ENCODE peak calls at places on chromosomes 16 and 17, in seven cellular contexts. E is stomach, V is H7, C is AG04449, O is DND-41, B is fibroblast of the aortic adventitia, G is cardiac fibroblast. X is an unnamed sample.

GRCh38 chr17:41919840-41920579 is 1.3 kb upstream of the ACLY start:
- DNase-seq in E (no peak), V (peak; percentile 51), C (no peak), O (no peak), B (peak; percentile 53), G (peak; percentile 47), X (no peak)

GRCh38 chr17:49497147-49498036 is 2.3 kb downstream of the NGFR start:
- DNase-seq in E (no peak), V (peak; percentile 92), C (no peak), O (no peak), B (no peak), G (peak; percentile 11), X (no peak)

GRCh38 chr17:2337811-2338657 is 733 bp downstream of the SGSM2 start:
- DNase-seq in E (peak; percentile 79), V (peak; percentile 94), C (no peak), O (peak; percentile 52), B (peak; percentile 31), G (peak; percentile 34), X (peak; percentile 83)

GRCh38 chr16:23424292-23424958 is 28.6 kb downstream of the COG7 start:
- DNase-seq in E (no peak), V (no peak), C (no peak), O (no peak), B (no peak), G (no peak), X (no peak)

GRCh38 chr17:64635647-64636305 is 26.3 kb downstream of the SMURF2 start:
- DNase-seq in E (no peak), V (no peak), C (peak; percentile 63), O (no peak), B (peak; percentile 92), G (peak; percentile 91), X (no peak)

GRCh38 chr17:64037802-64038201 is 17.4 kb upstream of the ICAM2 start:
- DNase-seq in E (no peak), V (peak; percentile 7), C (no peak), O (no peak), B (no peak), G (no peak), X (peak; percentile 53)

GRCh38 chr17:74340470-74341023 is 14.5 kb downstream of the KIF19 start:
- DNase-seq in E (no peak), V (peak; percentile 73), C (no peak), O (no peak), B (no peak), G (no peak), X (no peak)

GRCh38 chr16:31268891-31269290 is 9.1 kb downstream of the ITGAM start:
- DNase-seq in E (no peak), V (no peak), C (no peak), O (no peak), B (no peak), G (no peak), X (no peak)

GRCh38 chr16:8866118-8866883 is 2.5 kb downstream of the CARHSP1 start:
- DNase-seq in E (peak; percentile 49), V (peak; percentile 98), C (no peak), O (no peak), B (peak; percentile 48), G (no peak), X (no peak)

GRCh38 chr16:68356249-68356918 is 45.6 kb downstream of the PRMT7 start:
- DNase-seq in E (no peak), V (peak; percentile 53), C (no peak), O (peak; percentile 97), B (no peak), G (no peak), X (no peak)

GRCh38 chr16:89187337-89188063 is 12.8 kb downstream of the SLC22A31 start:
- DNase-seq in E (no peak), V (no peak), C (no peak), O (peak; percentile 44), B (peak; percentile 20), G (peak; percentile 37), X (peak; percentile 66)

GRCh38 chr17:79926002-79926307 is 86.7 kb upstream of the CBX4 start:
- DNase-seq in E (no peak), V (no peak), C (no peak), O (peak; percentile 49), B (no peak), G (no peak), X (no peak)

GRCh38 chr17:31092475-31093064 is 2.2 kb upstream of the NF1 start:
- DNase-seq in E (no peak), V (no peak), C (no peak), O (no peak), B (no peak), G (no peak), X (no peak)

GRCh38 chr17:82973456-82974135 is 105.8 kb upstream of the METRNL start:
- DNase-seq in E (no peak), V (peak; percentile 35), C (no peak), O (no peak), B (no peak), G (no peak), X (no peak)

GRCh38 chr17:5263441-5263840 is 18.6 kb upstream of the RABEP1 start:
- DNase-seq in E (no peak), V (no peak), C (no peak), O (no peak), B (no peak), G (no peak), X (no peak)

DNA sequence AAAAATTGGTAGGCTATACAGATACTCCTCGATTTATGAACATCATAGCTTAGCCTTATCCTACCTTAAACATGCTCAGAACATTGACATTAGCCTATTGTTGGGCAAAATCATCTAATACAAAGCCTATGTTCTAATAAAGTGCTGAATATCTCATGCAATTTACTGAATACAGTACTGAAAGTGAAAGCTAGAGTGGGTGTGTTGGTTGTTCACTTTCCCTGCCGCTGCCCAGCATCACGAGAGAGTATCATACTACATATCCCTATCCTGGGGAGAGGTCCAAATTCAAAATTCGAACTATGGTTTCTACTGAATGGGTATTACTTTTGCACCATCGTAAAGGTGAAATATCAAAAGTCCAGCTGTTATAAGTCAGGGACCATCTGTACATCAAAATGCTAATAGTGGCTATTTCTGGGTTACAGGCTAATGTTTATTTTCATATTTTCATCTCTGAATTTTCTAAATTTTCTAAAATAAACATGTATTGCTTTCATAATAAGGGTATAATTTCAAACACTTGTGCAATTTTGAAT is 54.5 kb downstream of the NACA2 start:
- DNase-seq in E (no peak), V (no peak), C (no peak), O (no peak), B (peak; percentile 23), G (no peak), X (no peak)
- H3K4me3 ChIP-seq in E (no peak overlapping the region), V (no peak overlapping the region), C (no peak overlapping the region), O (no peak overlapping the region), B (peak overlapping the region; percentile 42), G (no peak overlapping the region), X (peak overlapping the region; percentile 52)

DNA sequence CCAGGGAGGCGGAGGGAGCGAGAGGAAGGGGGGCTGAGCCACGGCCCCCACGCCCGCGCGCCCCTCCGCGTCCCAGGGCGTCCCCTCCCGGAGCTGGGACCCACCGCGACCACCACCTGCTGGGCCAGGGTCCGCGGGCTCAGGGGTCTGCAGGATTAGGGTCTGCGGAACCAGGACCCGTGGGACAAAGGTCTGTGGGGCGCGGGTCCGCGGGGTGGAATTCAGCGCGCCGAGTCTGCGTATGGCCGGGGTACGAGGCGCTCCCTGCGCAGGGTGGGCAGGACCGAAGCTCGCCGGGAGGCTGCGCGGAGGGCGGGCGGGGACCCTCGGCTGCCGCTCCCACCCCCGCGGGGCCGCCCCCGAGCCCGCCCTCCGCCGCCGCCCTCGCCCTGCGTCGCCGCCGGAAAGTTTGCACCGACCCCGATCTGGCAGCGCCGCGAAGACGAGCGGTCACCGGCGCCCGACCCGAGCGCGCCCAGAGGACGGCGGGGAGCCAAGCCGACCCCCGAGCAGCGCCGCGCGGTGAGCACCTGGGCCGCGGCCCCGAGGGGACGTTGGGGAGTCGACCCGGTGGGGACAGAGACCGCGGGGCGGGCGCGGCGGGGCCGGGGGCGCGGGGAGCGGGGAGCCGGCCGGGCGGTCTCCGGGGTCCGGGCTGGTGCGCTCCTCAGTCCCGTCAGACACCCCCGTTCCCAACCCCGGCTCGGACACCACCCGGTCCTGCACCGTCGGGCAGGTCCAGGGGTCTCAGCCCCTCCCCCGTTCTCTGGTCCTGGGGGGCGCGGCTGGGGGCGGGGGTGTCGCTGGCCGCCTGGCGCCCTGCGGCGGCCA is at the start of gene GCGR:
- DNase-seq in E (no peak), V (peak; percentile 88), C (no peak), O (no peak), B (no peak), G (no peak), X (no peak)
- H3K4me3 ChIP-seq in E (peak within 1 kb of the TSS; percentile 32), V (peak within 1 kb of the TSS; percentile 30), C (no peak within 1 kb of the TSS), O (no peak within 1 kb of the TSS), B (no peak within 1 kb of the TSS), G (no peak within 1 kb of the TSS), X (no peak within 1 kb of the TSS)

GRCh38 chr17:45429338-45430005 is 3.2 kb downstream of the ARHGAP27 start:
- DNase-seq in E (peak; percentile 64), V (peak; percentile 79), C (no peak), O (no peak), B (no peak), G (no peak), X (no peak)

GRCh38 chr17:45428050-45428953 is 4.4 kb downstream of the ARHGAP27 start:
- DNase-seq in E (peak; percentile 86), V (peak; percentile 95), C (no peak), O (peak; percentile 78), B (peak; percentile 55), G (peak; percentile 64), X (peak; percentile 90)

GRCh38 chr17:45430006-45430737 is 2.5 kb downstream of the ARHGAP27 start:
- DNase-seq in E (no peak), V (no peak), C (no peak), O (no peak), B (no peak), G (no peak), X (no peak)

GRCh38 chr17:45427181-45427835 is 5.4 kb downstream of the ARHGAP27 start:
- DNase-seq in E (no peak), V (peak; percentile 42), C (no peak), O (no peak), B (no peak), G (no peak), X (no peak)

GRCh38 chr17:45428954-45429337 is 3.7 kb downstream of the ARHGAP27 start:
- DNase-seq in E (no peak), V (no peak), C (no peak), O (no peak), B (no peak), G (no peak), X (peak; percentile 87)
- H3K4me3 ChIP-seq in E (peak overlapping the region; percentile 56), V (peak overlapping the region; percentile 34), C (no peak overlapping the region), O (no peak overlapping the region), B (no peak overlapping the region), G (no peak overlapping the region), X (peak overlapping the region; percentile 47)

GRCh38 chr16:19170043-19170655 is 2.1 kb downstream of the SYT17 start:
- DNase-seq in E (no peak), V (no peak), C (no peak), O (no peak), B (no peak), G (no peak), X (no peak)

GRCh38 chr16:19167710-19168172 is 299 bp upstream of the SYT17 start:
- DNase-seq in E (peak; percentile 81), V (peak; percentile 95), C (no peak), O (no peak), B (peak; percentile 25), G (peak; percentile 57), X (no peak)

GRCh38 chr16:19166500-19166899 is 1.5 kb upstream of the SYT17 start:
- DNase-seq in E (no peak), V (no peak), C (no peak), O (no peak), B (no peak), G (no peak), X (no peak)

GRCh38 chr16:19168173-19169080 is at the start of gene SYT17:
- DNase-seq in E (peak; percentile 63), V (peak; percentile 92), C (no peak), O (no peak), B (no peak), G (no peak), X (no peak)

GRCh38 chr16:19169081-19169639 is 1.1 kb downstream of the SYT17 start:
- DNase-seq in E (no peak), V (peak; percentile 65), C (no peak), O (no peak), B (no peak), G (no peak), X (no peak)
- H3K4me3 ChIP-seq in E (peak overlapping the region; percentile 90), V (peak overlapping the region; percentile 72), C (no peak overlapping the region), O (no peak overlapping the region), B (no peak overlapping the region), G (no peak overlapping the region), X (no peak overlapping the region)

X was measured in Karpas-422.